ENCODE peak calls at places on chromosomes 11 and 22, in five cellular contexts. K, I, H, Q and X are unnamed samples.

GRCh38 chr11:6932150-6932549 is 5.9 kb downstream of the ZNF215 start:
- DNase-seq in H (no peak), I (no peak), K (no peak), Q (no peak), X (no peak)

GRCh38 chr11:18650859-18651557 is 16.9 kb upstream of the SPTY2D1 start:
- DNase-seq in H (peak; percentile 82), K (peak; percentile 57), Q (peak; percentile 42), I (no peak), X (peak; percentile 37)

GRCh38 chr11:114039551-114039950 is 20.0 kb upstream of the ZBTB16 start:
- DNase-seq in H (peak; percentile 46), Q (no peak), I (no peak), K (no peak), X (no peak)

GRCh38 chr22:49239264-49240015 is 588.2 kb downstream of the BRD1 start:
- DNase-seq in I (no peak), K (no peak), H (no peak), Q (no peak), X (no peak)

GRCh38 chr22:30444632-30445437 is 19.3 kb downstream of the MTFP1 start:
- DNase-seq in I (no peak), H (peak; percentile 59), K (peak; percentile 73), Q (no peak), X (no peak)

GRCh38 chr11:91396243-91397133 is 828.1 kb upstream of the FAT3 start:
- DNase-seq in H (peak; percentile 22), I (no peak), K (no peak), Q (no peak), X (no peak)

GRCh38 chr22:28283025-28283654 is 364.1 kb upstream of the PITPNB start:
- DNase-seq in I (no peak), Q (no peak), K (no peak), H (peak; percentile 52), X (no peak)

GRCh38 chr11:61826930-61827572 is 1.0 kb upstream of the FADS2 start:
- DNase-seq in Q (no peak), H (no peak), K (no peak), I (no peak), X (no peak)

GRCh38 chr11:102564110-102564509 is 33.6 kb upstream of the MMP7 start:
- DNase-seq in K (no peak), Q (peak; percentile 10), I (no peak), H (peak; percentile 70), X (no peak)

GRCh38 chr11:471468-472145 is 21.5 kb downstream of the PTDSS2 start:
- DNase-seq in H (no peak), K (no peak), Q (no peak), I (no peak), X (no peak)

GRCh38 chr11:468493-468892 is 18.4 kb downstream of the PTDSS2 start:
- DNase-seq in I (no peak), H (no peak), K (no peak), Q (no peak), X (no peak)

GRCh38 chr11:468036-468435 is 18.0 kb downstream of the PTDSS2 start:
- DNase-seq in K (no peak), I (no peak), Q (no peak), H (no peak), X (peak; percentile 31)

GRCh38 chr11:472272-472671 is 22.2 kb downstream of the PTDSS2 start:
- DNase-seq in I (no peak), Q (no peak), K (no peak), H (no peak), X (no peak)

DNA sequence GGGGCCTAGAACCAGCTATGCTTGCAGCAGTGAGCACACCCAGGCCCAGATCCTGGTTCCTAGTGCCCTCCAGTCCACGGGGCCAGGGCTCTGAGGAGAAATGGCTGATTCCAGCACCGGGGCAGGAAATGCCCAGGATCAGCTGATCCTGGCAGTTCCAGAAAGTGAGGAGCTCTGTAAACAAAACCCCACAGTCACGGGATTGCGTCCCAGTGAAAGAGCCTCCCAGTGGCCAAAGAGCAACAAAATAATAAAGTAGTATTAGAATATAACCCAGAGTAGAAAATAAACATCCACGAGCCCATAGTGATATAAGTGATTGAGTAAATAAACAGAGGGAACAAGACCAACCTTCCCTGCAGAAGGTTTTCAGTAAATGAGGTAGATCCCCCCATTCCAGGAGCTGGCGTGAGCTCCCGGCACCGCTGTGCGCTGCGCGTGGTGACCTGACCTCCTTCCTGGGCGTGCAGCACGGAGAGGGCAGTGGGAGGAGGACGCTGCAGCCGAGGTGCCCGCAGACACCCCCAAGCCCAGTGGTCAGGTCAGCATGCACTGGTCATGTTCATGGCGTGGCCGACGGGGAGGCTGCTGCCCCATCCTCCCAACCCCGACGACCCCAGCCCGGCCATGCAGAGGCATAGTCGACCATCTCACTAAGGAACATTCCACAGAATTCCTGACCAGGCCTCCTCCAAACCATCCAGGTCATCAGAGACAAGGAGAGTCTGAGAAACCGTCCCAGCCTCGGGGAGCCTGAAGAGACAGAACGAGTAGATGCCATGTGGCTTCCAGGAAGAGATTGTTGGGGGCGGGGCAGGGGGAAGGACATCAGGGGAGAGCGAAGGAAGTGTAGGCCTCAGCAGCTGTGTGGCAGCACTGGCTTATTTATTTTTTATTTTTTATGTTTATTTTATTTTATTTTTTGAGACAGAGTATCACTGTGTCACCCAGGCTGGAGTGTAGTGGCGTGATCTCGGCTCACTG is 19.9 kb downstream of the PTDSS2 start:
- DNase-seq in H (peak; percentile 88), K (peak; percentile 65), Q (peak; percentile 50), I (no peak), X (no peak)
- H3K4me3 ChIP-seq in H (peak overlapping the region; percentile 47), K (no peak overlapping the region), Q (peak overlapping the region; percentile 46), I (peak overlapping the region; percentile 54), X (no peak overlapping the region)

DNA sequence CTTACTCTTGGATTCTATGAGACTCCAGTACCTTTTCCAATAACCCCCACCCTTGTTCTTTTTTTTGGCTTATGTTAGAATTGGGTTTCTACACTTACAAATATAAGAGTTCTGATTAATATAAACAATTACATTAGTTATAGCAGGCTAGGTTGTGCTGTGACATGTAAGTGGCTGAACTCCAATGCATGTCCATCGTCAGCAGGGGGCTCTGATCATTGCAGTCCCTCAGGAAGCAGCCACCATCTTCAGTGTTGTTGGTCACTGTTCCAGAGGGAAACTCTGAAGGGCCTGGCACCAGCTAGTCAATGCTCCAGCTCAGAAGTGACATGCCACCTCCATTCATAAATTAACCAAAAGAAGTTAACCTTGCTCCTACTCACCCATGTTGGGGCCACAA is 5.6 kb downstream of the LIPT2 start:
- DNase-seq in I (no peak), Q (no peak), H (no peak), K (peak; percentile 20), X (no peak)
- H3K4me3 ChIP-seq in I (no peak overlapping the region), Q (no peak overlapping the region), H (no peak overlapping the region), K (no peak overlapping the region), X (no peak overlapping the region)

GRCh38 chr11:69530278-69531070 is 49.0 kb downstream of the LINC01488 start:
- DNase-seq in Q (no peak), H (no peak), K (no peak), I (no peak), X (no peak)
- H3K4me3 ChIP-seq in Q (no peak overlapping the region), H (no peak overlapping the region), K (no peak overlapping the region), I (no peak overlapping the region), X (no peak overlapping the region)

GRCh38 chr22:46617250-46618103 is 2.7 kb upstream of the GRAMD4 start:
- DNase-seq in K (no peak), I (no peak), Q (no peak), H (no peak), X (peak; percentile 59)

GRCh38 chr22:46619240-46619829 is 851 bp upstream of the GRAMD4 start:
- DNase-seq in H (no peak), I (no peak), Q (no peak), K (no peak), X (no peak)

GRCh38 chr22:46619830-46620501 is at the start of gene GRAMD4:
- DNase-seq in K (no peak), H (no peak), I (peak; percentile 74), Q (no peak), X (peak; percentile 83)

GRCh38 chr22:46618667-46619066 is 1.5 kb upstream of the GRAMD4 start:
- DNase-seq in Q (no peak), H (no peak), K (no peak), I (peak; percentile 60), X (peak; percentile 80)

GRCh38 chr22:46618104-46618647 is 2.0 kb upstream of the GRAMD4 start:
- DNase-seq in Q (no peak), I (no peak), K (no peak), H (no peak), X (no peak)
- H3K4me3 ChIP-seq in Q (no peak overlapping the region), I (no peak overlapping the region), K (no peak overlapping the region), H (no peak overlapping the region), X (no peak overlapping the region)

DNA sequence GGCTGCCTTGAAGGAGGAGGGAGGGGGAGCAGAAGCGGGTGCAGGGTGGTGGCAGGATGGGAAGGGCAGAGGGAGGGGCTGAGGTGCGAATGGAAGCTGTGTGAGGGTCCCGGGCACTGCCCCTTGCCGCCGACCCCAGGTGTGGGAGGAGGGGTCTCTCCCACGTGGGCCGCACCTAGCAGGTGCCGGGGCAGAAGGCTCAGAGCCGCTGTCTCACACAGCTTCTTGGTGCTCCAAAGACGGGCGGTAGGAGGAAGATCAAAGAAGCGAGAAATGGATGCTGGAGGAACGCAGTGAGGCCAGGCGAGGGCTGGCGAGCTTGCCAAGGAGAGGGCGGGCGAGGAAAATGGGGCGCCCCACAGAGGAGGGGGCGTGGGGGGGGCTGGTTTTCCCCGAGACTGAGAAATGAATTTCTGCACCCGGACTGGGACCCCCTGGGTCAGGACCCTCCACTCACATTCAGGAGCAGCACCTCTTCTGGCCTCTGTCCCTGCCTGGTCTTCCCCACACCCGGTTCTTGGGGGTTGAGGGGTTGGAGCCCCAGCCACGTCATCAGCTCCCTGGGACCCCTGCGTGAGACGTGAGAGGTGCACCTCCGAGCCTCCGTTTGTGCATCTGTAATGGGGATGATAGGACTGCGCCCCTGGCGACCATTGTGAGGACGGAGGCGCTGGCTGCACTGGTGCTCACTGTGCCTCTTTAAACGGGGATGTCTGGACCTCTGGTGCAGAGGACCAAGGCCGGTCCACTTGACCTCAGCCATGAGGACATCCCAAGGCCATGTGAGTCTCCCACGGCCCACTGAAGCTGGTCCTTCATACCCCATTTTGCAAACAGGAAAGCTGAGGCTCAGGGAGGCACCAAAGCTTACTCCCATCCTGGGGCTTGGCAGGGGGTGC is 16.8 kb downstream of the LSP1 start:
- DNase-seq in Q (no peak), K (no peak), I (peak; percentile 30), H (no peak), X (no peak)
- H3K4me3 ChIP-seq in Q (no peak overlapping the region), K (no peak overlapping the region), I (peak overlapping the region; percentile 64), H (no peak overlapping the region), X (peak overlapping the region; percentile 70)

GRCh38 chr11:63667993-63668392 is 3.2 kb downstream of the ATL3 start:
- DNase-seq in H (peak; percentile 96), Q (peak; percentile 81), I (no peak), K (no peak), X (no peak)
- H3K4me3 ChIP-seq in H (peak overlapping the region; percentile 27), Q (peak overlapping the region; percentile 32), I (no peak overlapping the region), K (no peak overlapping the region), X (no peak overlapping the region)